ENCODE peak calls at places on chromosomes 11 and 22, in five cellular contexts. W, O, Q, K and C are unnamed samples.

GRCh38 chr11:39209966-39210365 is 2249.5 kb downstream of the LRRC4C start:
- DNase-seq in W (no peak), O (no peak), Q (peak), K (no peak), C (no peak)

GRCh38 chr11:134124660-134125451 is 56.0 kb downstream of the JAM3 start:
- DNase-seq in W (no peak), O (no peak), Q (peak), K (no peak), C (no peak)

GRCh38 chr11:20020716-20021115 is 139.6 kb downstream of the DBX1 start:
- DNase-seq in W (no peak), O (no peak), Q (no peak), K (no peak), C (no peak)

GRCh38 chr11:29019960-29020683 is 911.9 kb downstream of the METTL15 start:
- DNase-seq in W (no peak), O (no peak), Q (no peak), K (no peak), C (no peak)

GRCh38 chr11:16840951-16841350 is 102.5 kb downstream of the C11orf58 start:
- DNase-seq in W (no peak), O (no peak), Q (no peak), K (no peak), C (no peak)

GRCh38 chr22:20290578-20291248 is 22.6 kb upstream of the RTN4R start:
- DNase-seq in W (no peak), O (no peak), Q (no peak), K (no peak), C (no peak)

GRCh38 chr11:106286881-106287504 is 209.5 kb downstream of the AASDHPPT start:
- DNase-seq in W (no peak), O (no peak), Q (no peak), K (no peak), C (no peak)

GRCh38 chr22:24128631-24129601 is 52.4 kb upstream of the SUSD2 start:
- DNase-seq in W (no peak), O (no peak), Q (no peak), K (no peak), C (no peak)

GRCh38 chr11:120054016-120054752 is 83.7 kb downstream of the TRIM29 start:
- DNase-seq in W (no peak), O (no peak), Q (no peak), K (no peak), C (no peak)

GRCh38 chr22:46052801-46053562 is 76.0 kb upstream of the WNT7B start:
- DNase-seq in W (no peak), O (no peak), Q (no peak), K (no peak), C (no peak)

GRCh38 chr11:66878554-66878953 is 21.7 kb downstream of the LRFN4 start:
- DNase-seq in W (no peak), O (no peak), Q (no peak), K (no peak), C (no peak)

GRCh38 chr11:78349114-78349513 is 68.5 kb downstream of the GAB2 start:
- DNase-seq in W (peak), O (no peak), Q (no peak), K (no peak), C (no peak)

GRCh38 chr11:78349614-78350013 is 68.0 kb downstream of the GAB2 start:
- DNase-seq in W (no peak), O (no peak), Q (no peak), K (no peak), C (no peak)

GRCh38 chr11:78350646-78351165 is 66.9 kb downstream of the GAB2 start:
- DNase-seq in W (peak), O (no peak), Q (no peak), K (no peak), C (no peak)

GRCh38 chr11:78351193-78351592 is 66.4 kb downstream of the GAB2 start:
- DNase-seq in W (peak), O (no peak), Q (no peak), K (no peak), C (no peak)

GRCh38 chr11:78350101-78350645 is 67.4 kb downstream of the GAB2 start:
- DNase-seq in W (peak), O (no peak), Q (no peak), K (no peak), C (no peak)
- H3K4me3 ChIP-seq in W (peak), O (peak), Q (peak), K (no peak), C (no peak)

GRCh38 chr11:129376658-129377341 is 1.2 kb downstream of the BARX2 start:
- DNase-seq in W (no peak), O (no peak), Q (no peak), K (no peak), C (no peak)

GRCh38 chr11:129374081-129374992 is 1.3 kb upstream of the BARX2 start:
- DNase-seq in W (no peak), O (no peak), Q (no peak), K (no peak), C (no peak)

GRCh38 chr11:129373489-129373953 is 2.1 kb upstream of the BARX2 start:
- DNase-seq in W (no peak), O (no peak), Q (no peak), K (no peak), C (no peak)

GRCh38 chr11:129375731-129376657 is at the start of gene BARX2:
- DNase-seq in W (no peak), O (no peak), Q (no peak), K (no peak), C (peak)

GRCh38 chr11:129374993-129375721 is 491 bp upstream of the BARX2 start:
- DNase-seq in W (no peak), O (no peak), Q (no peak), K (no peak), C (no peak)
- H3K4me3 ChIP-seq in W (no peak), O (no peak), Q (peak), K (no peak), C (no peak)

DNA sequence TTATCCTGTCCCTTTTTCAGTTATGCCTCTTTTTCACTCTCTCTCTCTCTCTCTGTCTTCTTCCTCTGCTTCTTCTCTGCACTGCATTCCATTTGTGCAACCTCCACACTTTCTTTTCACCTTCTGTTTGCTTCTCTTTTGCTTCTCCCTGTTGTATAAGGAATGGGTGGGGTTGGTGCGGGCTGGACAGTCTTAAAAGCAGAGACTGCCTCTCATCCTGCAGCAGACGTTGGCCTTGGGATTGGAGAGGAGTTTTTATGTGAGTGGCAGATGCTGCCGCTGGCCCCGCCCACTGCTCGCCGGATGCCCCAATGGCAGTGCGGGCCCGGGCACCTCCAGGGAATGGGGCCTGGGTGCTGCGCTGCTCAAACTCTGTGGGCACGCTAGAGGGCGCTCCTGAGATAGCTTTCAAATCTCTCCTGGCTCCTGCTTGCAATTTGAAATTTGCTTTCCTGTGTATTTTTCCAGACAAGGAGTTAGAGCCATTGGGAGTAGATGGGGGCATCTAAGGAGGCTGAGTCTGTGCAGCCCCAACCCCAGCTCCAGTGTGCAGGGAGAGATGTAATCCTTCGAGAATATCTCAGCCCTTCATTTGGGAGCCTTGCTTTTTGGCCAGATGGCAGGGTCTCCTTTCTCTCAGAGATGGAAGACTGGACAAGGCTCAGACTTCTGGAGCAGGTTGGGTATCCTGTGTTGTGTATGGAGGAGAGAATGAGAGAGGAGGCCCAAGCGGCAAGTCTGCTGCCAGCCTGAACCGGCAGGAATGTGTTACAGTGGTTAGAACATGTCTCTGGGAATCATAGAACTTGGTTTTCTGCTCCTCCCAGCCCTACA is 81.2 kb downstream of the GRAMD1B start:
- DNase-seq in W (peak), O (peak), Q (peak), K (peak), C (peak)
- H3K4me3 ChIP-seq in W (no peak), O (no peak), Q (peak), K (no peak), C (no peak)

GRCh38 chr11:132626446-132626845 is 905.9 kb downstream of the OPCML start:
- DNase-seq in W (no peak), O (no peak), Q (no peak), K (no peak), C (no peak)

GRCh38 chr11:132627981-132628380 is 904.3 kb downstream of the OPCML start:
- DNase-seq in W (no peak), O (no peak), Q (peak), K (no peak), C (no peak)

GRCh38 chr11:132632641-132633124 is 899.6 kb downstream of the OPCML start:
- DNase-seq in W (no peak), O (no peak), Q (no peak), K (no peak), C (peak)

DNA sequence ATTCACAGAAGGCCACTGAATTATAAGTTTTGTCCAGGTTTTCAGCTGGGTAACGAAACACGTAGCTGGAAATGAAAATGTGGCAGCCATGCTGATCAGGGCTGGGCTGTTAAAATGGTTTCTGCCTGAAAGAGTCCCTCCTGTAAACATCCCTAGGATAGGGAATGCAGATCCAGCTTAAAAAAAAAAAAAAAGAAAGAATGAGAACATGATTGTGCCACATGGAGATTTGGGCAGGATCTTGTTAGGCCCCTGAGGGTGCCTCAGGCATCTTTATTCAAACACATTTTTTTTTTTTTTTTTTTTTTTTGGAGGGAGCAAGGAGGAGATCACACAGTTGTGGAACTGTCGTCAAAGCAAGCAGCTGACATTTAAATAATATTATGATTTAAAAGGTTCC is 900.3 kb downstream of the OPCML start:
- DNase-seq in W (no peak), O (no peak), Q (no peak), K (no peak), C (no peak)
- H3K4me3 ChIP-seq in W (no peak), O (no peak), Q (no peak), K (no peak), C (no peak)

GRCh38 chr22:40556641-40557040 is 79.9 kb downstream of the MRTFA start:
- DNase-seq in W (no peak), O (no peak), Q (no peak), K (no peak), C (no peak)

GRCh38 chr22:40547729-40548143 is 88.8 kb downstream of the MRTFA start:
- DNase-seq in W (no peak), O (no peak), Q (no peak), K (no peak), C (no peak)

GRCh38 chr22:40557972-40558371 is 78.5 kb downstream of the MRTFA start:
- DNase-seq in W (no peak), O (no peak), Q (no peak), K (no peak), C (no peak)

GRCh38 chr22:40553014-40553579 is 83.4 kb downstream of the MRTFA start:
- DNase-seq in W (no peak), O (no peak), Q (no peak), K (no peak), C (no peak)

DNA sequence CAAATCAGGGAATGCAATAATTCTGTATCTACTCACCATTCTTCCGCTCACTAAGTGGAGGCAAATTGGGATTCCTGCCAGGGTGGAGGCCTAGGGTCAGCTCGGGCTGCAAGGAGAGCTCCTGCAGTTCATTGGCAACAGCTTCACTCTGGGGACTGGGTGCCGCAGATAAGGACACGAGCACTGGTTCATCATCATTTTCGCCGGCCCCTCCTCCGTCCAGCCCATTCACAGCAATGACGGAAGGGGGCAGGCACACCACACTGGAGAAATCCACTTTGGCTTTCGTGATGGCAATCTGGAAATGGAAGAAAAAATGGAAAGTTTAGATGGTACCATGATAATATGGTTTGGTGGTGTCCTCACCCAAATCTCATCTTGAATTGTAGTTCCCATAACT is 84.4 kb downstream of the MRTFA start:
- DNase-seq in W (no peak), O (no peak), Q (no peak), K (no peak), C (no peak)
- H3K4me3 ChIP-seq in W (no peak), O (no peak), Q (no peak), K (no peak), C (no peak)

DNA sequence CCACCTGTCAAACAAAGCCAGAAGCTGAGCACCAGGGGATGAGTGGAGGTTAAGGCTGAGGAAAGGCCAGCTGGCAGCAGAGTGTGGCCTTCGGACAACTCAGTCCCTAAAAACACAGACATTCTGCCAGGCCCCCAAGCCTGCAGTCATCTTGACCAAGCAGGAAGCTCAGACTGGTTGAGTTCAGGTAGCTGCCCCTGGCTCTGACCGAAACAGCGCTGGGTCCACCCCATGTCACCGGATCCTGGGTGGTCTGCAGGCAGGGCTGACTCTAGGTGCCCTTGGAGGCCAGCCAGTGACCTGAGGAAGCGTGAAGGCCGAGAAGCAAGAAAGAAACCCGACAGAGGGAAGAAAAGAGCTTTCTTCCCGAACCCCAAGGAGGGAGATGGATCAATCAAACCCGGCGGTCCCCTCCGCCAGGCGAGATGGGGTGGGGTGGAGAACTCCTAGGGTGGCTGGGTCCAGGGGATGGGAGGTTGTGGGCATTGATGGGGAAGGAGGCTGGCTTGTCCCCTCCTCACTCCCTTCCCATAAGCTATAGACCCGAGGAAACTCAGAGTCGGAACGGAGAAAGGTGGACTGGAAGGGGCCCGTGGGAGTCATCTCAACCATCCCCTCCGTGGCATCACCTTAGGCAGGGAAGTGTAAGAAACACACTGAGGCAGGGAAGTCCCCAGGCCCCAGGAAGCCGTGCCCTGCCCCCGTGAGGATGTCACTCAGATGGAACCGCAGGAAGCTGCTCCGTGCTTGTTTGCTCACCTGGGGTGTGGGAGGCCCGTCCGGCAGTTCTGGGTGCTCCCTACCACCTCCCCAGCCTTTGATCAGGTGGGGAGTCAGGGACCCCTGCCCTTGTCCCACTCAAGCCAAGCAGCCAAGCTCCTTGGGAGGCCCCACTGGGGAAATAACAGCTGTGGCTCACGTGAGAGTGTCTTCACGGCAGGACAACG is 11.7 kb downstream of the CXCR5 start:
- DNase-seq in W (no peak), O (no peak), Q (no peak), K (peak), C (no peak)
- H3K4me3 ChIP-seq in W (no peak), O (no peak), Q (no peak), K (peak), C (no peak)

DNA sequence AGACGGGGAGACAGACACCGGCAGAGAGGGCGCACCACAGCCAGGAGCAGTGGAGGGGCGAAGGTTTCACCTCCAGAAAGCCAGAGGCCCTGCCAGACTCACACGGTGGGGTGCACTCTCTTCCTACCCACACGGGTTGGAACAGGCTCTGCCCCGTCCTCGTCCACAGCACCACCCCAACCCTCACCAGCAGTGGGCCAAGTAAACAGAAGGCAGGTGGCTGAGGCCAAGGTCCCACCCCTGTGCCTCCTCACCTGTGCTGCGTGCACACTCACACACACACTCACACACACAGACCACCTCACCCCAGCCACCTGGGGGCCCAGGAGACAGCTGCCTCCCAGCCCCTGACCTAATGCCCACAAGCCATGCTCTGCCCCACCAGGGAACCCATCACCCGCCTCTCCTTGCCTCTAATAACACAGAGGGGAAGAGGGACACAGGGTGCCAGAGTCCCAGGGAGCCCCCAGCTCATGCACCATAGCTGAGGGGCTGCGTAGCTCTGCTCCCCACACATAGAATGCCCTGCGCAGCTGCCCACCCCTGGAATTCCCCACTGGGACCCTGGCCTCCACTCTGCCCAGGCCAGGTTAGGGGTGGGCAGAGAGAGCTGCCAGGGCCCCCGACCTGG is 3.1 kb downstream of the CYB5R3 start:
- DNase-seq in W (no peak), O (no peak), Q (peak), K (no peak), C (no peak)
- H3K4me3 ChIP-seq in W (no peak), O (no peak), Q (peak), K (no peak), C (no peak)